ENCODE peak calls at places on chromosome 20, in seven cellular contexts. E is right atrium auricular region; X is stimulated activated naive B cell treated with anti-CD40 and anti-IgM and Interleukin-4, amounts not matched to agents 10 μg/mL and 1 μg/mL and 100 μg/mL, for 72 hours; K is activated CD4-positive, alpha-beta T cell treated with anti-CD3 and anti-CD28 coated beads for 48 hours; O is body of pancreas; J is T-helper 1 cell; P is BJ. G is an unnamed sample.

GRCh38 chr20:32010096-32010495 is at the start of gene CCM2L:
- DNase-seq in E (no peak), X (no peak), K (no peak), O (no peak), J (no peak), P (no peak), G (no peak)

GRCh38 chr20:31679357-31680285 is 41.9 kb downstream of the COX4I2 start:
- DNase-seq in E (no peak), X (no peak), K (no peak), O (no peak), J (no peak), P (no peak), G (peak; percentile 56)

GRCh38 chr20:26169506-26169905 is 472.9 kb upstream of the ZNF337 start:
- DNase-seq in E (no peak), X (no peak), K (no peak), O (no peak), J (no peak), P (peak; percentile 57), G (no peak)

GRCh38 chr20:60589624-60590023 is 631.4 kb downstream of the CDH26 start:
- DNase-seq in E (no peak), X (no peak), K (no peak), O (no peak), J (no peak), P (no peak), G (no peak)

GRCh38 chr20:14342910-14343309 is 5.5 kb upstream of the FLRT3 start:
- DNase-seq in E (no peak), X (no peak), K (no peak), O (no peak), J (no peak), P (no peak), G (no peak)

GRCh38 chr20:62805365-62805710 is 703 bp downstream of the OGFR start:
- DNase-seq in E (no peak), X (no peak), K (peak; percentile 57), O (no peak), J (no peak), P (no peak), G (no peak)

GRCh38 chr20:23433628-23434027 is 5.9 kb upstream of the CSTL1 start:
- DNase-seq in E (no peak), X (no peak), K (no peak), O (no peak), J (no peak), P (no peak), G (no peak)

GRCh38 chr20:43448748-43449535 is 8.8 kb upstream of the SRSF6 start:
- DNase-seq in E (no peak), X (peak; percentile 18), K (peak; percentile 56), O (peak; percentile 51), J (peak; percentile 7), P (no peak), G (peak; percentile 72)

GRCh38 chr20:542777-543368 is 717 bp downstream of the CSNK2A1 start:
- DNase-seq in E (no peak), X (peak; percentile 4), K (peak; percentile 46), O (peak; percentile 25), J (peak; percentile 5), P (no peak), G (peak; percentile 63)

GRCh38 chr20:37081717-37082289 is 14.0 kb downstream of the RBL1 start:
- DNase-seq in E (no peak), X (no peak), K (peak; percentile 23), O (no peak), J (peak; percentile 18), P (no peak), G (no peak)

GRCh38 chr20:21707999-21708737 is 2.7 kb downstream of the PAX1 start:
- DNase-seq in E (no peak), X (no peak), K (no peak), O (no peak), J (no peak), P (no peak), G (no peak)

GRCh38 chr20:29756664-29757063 is 1500.8 kb upstream of the DEFB115 start:
- DNase-seq in E (no peak), X (no peak), K (no peak), O (no peak), J (no peak), P (no peak), G (no peak)

GRCh38 chr20:63941282-63942060 is 14.7 kb downstream of the UCKL1 start:
- DNase-seq in E (no peak), X (no peak), K (peak; percentile 82), O (peak; percentile 10), J (peak; percentile 65), P (no peak), G (peak; percentile 58)

GRCh38 chr20:56014998-56015397 is 9.7 kb upstream of the CBLN4 start:
- DNase-seq in E (no peak), X (no peak), K (no peak), O (no peak), J (no peak), P (no peak), G (no peak)

GRCh38 chr20:40632346-40632976 is 56.6 kb downstream of the MAFB start:
- DNase-seq in E (no peak), X (no peak), K (no peak), O (no peak), J (no peak), P (no peak), G (no peak)

GRCh38 chr20:44803383-44803941 is 6.9 kb downstream of the RIMS4 start:
- DNase-seq in E (no peak), X (no peak), K (no peak), O (no peak), J (no peak), P (no peak), G (no peak)

GRCh38 chr20:63705232-63706026 is 2.3 kb downstream of the ARFRP1 start:
- DNase-seq in E (no peak), X (no peak), K (no peak), O (no peak), J (no peak), P (no peak), G (no peak)

GRCh38 chr20:20371133-20371532 is 3.2 kb downstream of the INSM1 start:
- DNase-seq in E (no peak), X (no peak), K (no peak), O (no peak), J (no peak), P (no peak), G (no peak)

GRCh38 chr20:59992531-59992930 is 34.3 kb downstream of the CDH26 start:
- DNase-seq in E (no peak), X (no peak), K (no peak), O (no peak), J (no peak), P (no peak), G (peak; percentile 11)

GRCh38 chr20:29410805-29411457 is 1846.5 kb upstream of the DEFB115 start:
- DNase-seq in E (no peak), X (no peak), K (no peak), O (no peak), J (no peak), P (no peak), G (no peak)

GRCh38 chr20:1469925-1470571 is 3.4 kb upstream of the NSFL1C start:
- DNase-seq in E (peak; percentile 88), X (peak; percentile 41), K (peak; percentile 41), O (peak; percentile 95), J (no peak), P (peak; percentile 99), G (peak; percentile 91)

GRCh38 chr20:272718-273117 is 15.2 kb downstream of the DEFB132 start:
- DNase-seq in E (peak; percentile 30), X (no peak), K (no peak), O (no peak), J (no peak), P (no peak), G (no peak)

GRCh38 chr20:62567246-62568044 is 74.9 kb upstream of the SLCO4A1 start:
- DNase-seq in E (no peak), X (no peak), K (no peak), O (no peak), J (no peak), P (no peak), G (no peak)

GRCh38 chr20:18719426-18719825 is 94.2 kb upstream of the SCP2D1 start:
- DNase-seq in E (no peak), X (no peak), K (no peak), O (no peak), J (no peak), P (no peak), G (no peak)

GRCh38 chr20:62137092-62137384 is 6.2 kb downstream of the PSMA7 start:
- DNase-seq in E (no peak), X (no peak), K (no peak), O (no peak), J (no peak), P (no peak), G (no peak)

GRCh38 chr20:44496976-44497375 is 21.3 kb downstream of the TTPAL start:
- DNase-seq in E (no peak), X (peak; percentile 17), K (peak; percentile 70), O (no peak), J (no peak), P (peak; percentile 60), G (peak; percentile 43)

GRCh38 chr20:25860531-25861150 is 164.0 kb upstream of the ZNF337 start:
- DNase-seq in E (no peak), X (no peak), K (no peak), O (no peak), J (no peak), P (no peak), G (no peak)

GRCh38 chr20:38315290-38315966 is 11.5 kb downstream of the BPI start:
- DNase-seq in E (no peak), X (no peak), K (no peak), O (no peak), J (no peak), P (no peak), G (no peak)

GRCh38 chr20:32959351-32960221 is 44.6 kb downstream of the SUN5 start:
- DNase-seq in E (peak; percentile 21), X (no peak), K (no peak), O (no peak), J (no peak), P (no peak), G (no peak)

GRCh38 chr20:25532015-25532751 is 53.1 kb downstream of the NINL start:
- DNase-seq in E (no peak), X (no peak), K (no peak), O (no peak), J (no peak), P (no peak), G (no peak)

GRCh38 chr20:13510837-13511488 is 127.8 kb downstream of the TASP1 start:
- DNase-seq in E (no peak), X (no peak), K (no peak), O (peak; percentile 13), J (no peak), P (no peak), G (no peak)

GRCh38 chr20:39045676-39046075 is 83.5 kb downstream of the DHX35 start:
- DNase-seq in E (no peak), X (no peak), K (no peak), O (no peak), J (no peak), P (no peak), G (no peak)

GRCh38 chr20:17854307-17854903 is 114.2 kb downstream of the SNX5 start:
- DNase-seq in E (no peak), X (no peak), K (no peak), O (peak; percentile 76), J (no peak), P (no peak), G (peak; percentile 55)

GRCh38 chr20:51388227-51388626 is 154.3 kb downstream of the NFATC2 start:
- DNase-seq in E (no peak), X (no peak), K (no peak), O (no peak), J (no peak), P (peak; percentile 23), G (peak; percentile 29)

G was measured in A549.